ENCODE peak calls at places on chromosomes 2 and 18, in seven cellular contexts. K is IMR-90; F is endothelial cell; Q is T-cell; U is Ammon's horn; E is astrocyte of the hippocampus; P is stimulated activated CD4-positive, alpha-beta T cell treated with anti-CD3 and anti-CD28 coated beads, Interleukin-4, amount 100 ng/mL, for 1 hour. O is an unnamed sample.

GRCh38 chr2:96171836-96172235 is 26.6 kb upstream of the DUSP2 start:
- DNase-seq in F (no peak), U (no peak), Q (no peak), K (no peak), P (no peak), E (no peak), O (no peak)

GRCh38 chr2:215933141-215933540 is 80.2 kb downstream of the MREG start:
- DNase-seq in K (no peak), P (no peak), U (no peak), Q (no peak), F (no peak), E (no peak), O (no peak)

GRCh38 chr2:2244508-2244907 is 86.6 kb downstream of the MYT1L start:
- DNase-seq in E (no peak), K (no peak), F (no peak), Q (no peak), P (no peak), U (no peak), O (no peak)

GRCh38 chr2:233839447-233839820 is 14.9 kb downstream of the HJURP start:
- DNase-seq in E (no peak), P (no peak), F (no peak), U (no peak), Q (no peak), K (no peak), O (no peak)

GRCh38 chr2:192208848-192209247 is 14.1 kb upstream of the TMEFF2 start:
- DNase-seq in U (no peak), F (no peak), P (no peak), Q (no peak), K (peak), E (no peak), O (no peak)

GRCh38 chr2:217006217-217006616 is 146.4 kb upstream of the TNP1 start:
- DNase-seq in U (no peak), P (no peak), E (no peak), F (no peak), Q (no peak), K (no peak), O (no peak)

GRCh38 chr2:159439421-159439820 is 152.9 kb upstream of the WDSUB1 start:
- DNase-seq in U (no peak), E (no peak), K (no peak), Q (no peak), F (no peak), P (no peak), O (no peak)

GRCh38 chr2:100192825-100193224 is 50.4 kb upstream of the AFF3 start:
- DNase-seq in F (no peak), Q (no peak), U (no peak), P (no peak), E (no peak), K (no peak), O (no peak)

GRCh38 chr2:20425884-20426283 is 21.0 kb upstream of the RHOB start:
- DNase-seq in Q (no peak), F (no peak), K (no peak), U (no peak), E (no peak), P (no peak), O (no peak)

GRCh38 chr18:21703241-21703820 is 1.2 kb downstream of the ABHD3 start:
- DNase-seq in U (no peak), K (peak), E (no peak), Q (no peak), F (no peak), P (peak), O (peak)

GRCh38 chr18:36942264-36942663 is 113.3 kb downstream of the KIAA1328 start:
- DNase-seq in K (peak), E (peak), Q (no peak), U (no peak), P (no peak), F (peak), O (no peak)

GRCh38 chr2:27164960-27165763 is 16.4 kb downstream of the TCF23 start:
- DNase-seq in E (no peak), Q (no peak), K (no peak), F (no peak), U (no peak), P (no peak), O (no peak)

GRCh38 chr2:190720276-190720675 is 71.4 kb downstream of the NAB1 start:
- DNase-seq in K (no peak), E (no peak), P (no peak), F (no peak), U (no peak), Q (no peak), O (no peak)

GRCh38 chr18:23921716-23922285 is 92.8 kb upstream of the TTC39C start:
- DNase-seq in F (no peak), E (no peak), U (no peak), P (no peak), Q (no peak), K (no peak), O (no peak)

GRCh38 chr2:73254343-73255006 is 20.4 kb downstream of the CCT7 start:
- DNase-seq in K (no peak), Q (no peak), U (no peak), P (no peak), E (no peak), F (no peak), O (no peak)

GRCh38 chr18:76721207-76721996 is 101.0 kb upstream of the ZNF236 start:
- DNase-seq in P (peak), Q (peak), E (no peak), F (no peak), U (no peak), K (no peak), O (no peak)

GRCh38 chr2:98027535-98027934 is 31.8 kb upstream of the TMEM131 start:
- DNase-seq in K (no peak), E (no peak), U (no peak), F (no peak), Q (no peak), P (no peak), O (no peak)

GRCh38 chr18:5144629-5145028 is 52.4 kb downstream of the AKAIN1 start:
- DNase-seq in E (no peak), F (no peak), K (no peak), U (no peak), Q (no peak), P (no peak), O (no peak)

GRCh38 chr2:9844581-9844980 is 1.3 kb downstream of the TAF1B start:
- DNase-seq in P (no peak), F (no peak), Q (no peak), K (peak), U (no peak), E (peak), O (no peak)

GRCh38 chr2:115560671-115561070 is 1118.2 kb downstream of the DPP10 start:
- DNase-seq in Q (no peak), U (no peak), F (no peak), K (no peak), E (no peak), P (no peak), O (no peak)